ENCODE peak calls at places on chromosomes 4 and X, in five cellular contexts. X is H9, C is neuronal stem cell, Z is H1, W is IMR-90. O is an unnamed sample.

GRCh38 chr4:41538017-41538733 is at the start of gene LIMCH1:
- DNase-seq in Z (peak; percentile 50), C (no peak), W (no peak), X (peak; percentile 66), O (no peak)

GRCh38 chr4:123304151-123305021 is 92.2 kb upstream of the SPRY1 start:
- DNase-seq in X (peak; percentile 89), C (peak; percentile 89), W (no peak), Z (peak; percentile 63), O (no peak)

GRCh38 chr4:130035391-130035790 is 939.4 kb downstream of the C4orf33 start:
- DNase-seq in W (no peak), C (no peak), X (no peak), Z (no peak), O (no peak)

GRCh38 chrX:10833299-10834169 is 213.1 kb upstream of the MID1 start:
- DNase-seq in W (no peak), C (peak; percentile 18), Z (peak; percentile 51), X (peak; percentile 47), O (peak; percentile 1)

GRCh38 chrX:23403849-23404248 is 69.2 kb downstream of the PTCHD1 start:
- DNase-seq in X (no peak), W (no peak), C (no peak), Z (no peak), O (no peak)

GRCh38 chrX:16970977-16971376 is 24.5 kb downstream of the REPS2 start:
- DNase-seq in Z (no peak), W (peak; percentile 30), X (no peak), C (no peak), O (peak; percentile 10)

GRCh38 chrX:69133561-69134542 is 31.4 kb downstream of the PJA1 start:
- DNase-seq in C (peak; percentile 40), X (peak; percentile 81), Z (peak; percentile 49), W (peak; percentile 69), O (peak; percentile 83)

GRCh38 chrX:17405225-17405969 is 30.4 kb downstream of the NHS start:
- DNase-seq in W (peak; percentile 53), C (no peak), Z (no peak), X (no peak), O (no peak)

GRCh38 chr4:124177647-124178425 is 534.7 kb downstream of the ANKRD50 start:
- DNase-seq in W (peak; percentile 91), X (no peak), Z (no peak), C (no peak), O (peak; percentile 82)

GRCh38 chrX:11504234-11504633 is 161.5 kb downstream of the ARHGAP6 start:
- DNase-seq in Z (no peak), W (no peak), X (no peak), C (no peak), O (no peak)

GRCh38 chrX:113510586-113510985 is 670.0 kb upstream of the AMOT start:
- DNase-seq in C (no peak), X (no peak), W (no peak), Z (no peak), O (no peak)

GRCh38 chrX:136166221-136166855 is 19.0 kb downstream of the FHL1 start:
- DNase-seq in W (peak; percentile 55), C (no peak), Z (no peak), X (no peak), O (peak; percentile 64)

GRCh38 chr4:113094802-113095201 is 45.3 kb downstream of the ANK2 start:
- DNase-seq in Z (no peak), W (no peak), C (no peak), X (no peak), O (peak; percentile 18)

GRCh38 chr4:126682250-126682649 is 950.5 kb upstream of the INTU start:
- DNase-seq in Z (no peak), W (no peak), X (no peak), C (no peak), O (no peak)

GRCh38 chr4:101238706-101239105 is 108.6 kb downstream of the PPP3CA start:
- DNase-seq in W (peak; percentile 54), X (no peak), C (no peak), Z (no peak), O (peak; percentile 61)

GRCh38 chrX:149825424-149825823 is 43.7 kb downstream of the MAGEA9 start:
- DNase-seq in Z (peak; percentile 72), X (peak; percentile 68), W (no peak), C (no peak), O (peak; percentile 4)

GRCh38 chr4:126735294-126736132 is 897.2 kb upstream of the INTU start:
- DNase-seq in C (no peak), Z (no peak), W (no peak), X (no peak), O (no peak)

GRCh38 chr4:75498041-75498440 is 16.2 kb downstream of the RCHY1 start:
- DNase-seq in C (no peak), W (no peak), Z (no peak), X (no peak), O (no peak)

GRCh38 chrX:319579-320125 is 1.1 kb upstream of the GTPBP6 start:
- DNase-seq in Z (no peak), X (no peak), W (no peak), C (no peak), O (no peak)

GRCh38 chr4:76947369-76947768 is 2.2 kb upstream of the SEPTIN11 start:
- DNase-seq in X (no peak), C (no peak), W (no peak), Z (no peak), O (peak; percentile 61)

GRCh38 chr4:147057631-147057980 is 111.9 kb upstream of the TTC29 start:
- DNase-seq in W (peak; percentile 41), Z (no peak), C (no peak), X (no peak), O (peak; percentile 40)

GRCh38 chrX:16002185-16002584 is 121.2 kb upstream of the GRPR start:
- DNase-seq in C (no peak), Z (no peak), W (no peak), X (no peak), O (no peak)

DNA sequence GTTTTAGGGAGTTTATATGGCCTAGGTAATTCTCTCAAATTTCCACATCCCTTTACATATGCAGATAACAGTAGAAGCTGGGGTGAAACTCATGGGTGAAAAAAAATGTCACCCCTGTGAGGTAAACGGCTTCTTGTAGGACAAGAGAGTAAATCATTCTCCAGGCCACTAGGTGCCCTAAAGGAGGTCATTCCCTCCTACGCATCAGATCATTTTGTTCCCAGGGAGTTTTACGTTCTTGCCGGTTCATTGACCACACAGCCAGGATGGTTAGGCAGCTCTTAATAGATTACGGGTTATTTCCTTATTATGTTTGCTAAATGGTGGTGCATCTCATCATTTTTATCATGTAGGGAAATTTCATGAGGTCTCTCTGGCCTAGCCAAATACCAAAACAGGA is 225.8 kb upstream of the NOCT start:
- DNase-seq in X (no peak), C (no peak), W (no peak), Z (no peak), O (no peak)
- H4K91ac ChIP-seq in X (no peak overlapping the region), C (no peak overlapping the region), W (no peak overlapping the region), Z (no peak overlapping the region), O (no peak overlapping the region)

GRCh38 chr4:184489771-184490170 is 15.4 kb upstream of the IRF2 start:
- DNase-seq in W (no peak), X (no peak), Z (no peak), C (no peak), O (no peak)

GRCh38 chr4:184481544-184481943 is 7.2 kb upstream of the IRF2 start:
- DNase-seq in W (no peak), C (no peak), Z (no peak), X (no peak), O (no peak)

GRCh38 chr4:184485279-184485678 is 10.9 kb upstream of the IRF2 start:
- DNase-seq in C (no peak), X (no peak), W (no peak), Z (no peak), O (no peak)

GRCh38 chr4:184487503-184487902 is 13.2 kb upstream of the IRF2 start:
- DNase-seq in Z (no peak), X (no peak), C (no peak), W (no peak), O (no peak)
- H3K4me1 ChIP-seq in Z (no peaks in the 10 kb centered on the region), X (no peaks in the 10 kb centered on the region), C (no peaks in the 10 kb centered on the region), W (no peaks in the 10 kb centered on the region), O (no peaks in the 10 kb centered on the region)

DNA sequence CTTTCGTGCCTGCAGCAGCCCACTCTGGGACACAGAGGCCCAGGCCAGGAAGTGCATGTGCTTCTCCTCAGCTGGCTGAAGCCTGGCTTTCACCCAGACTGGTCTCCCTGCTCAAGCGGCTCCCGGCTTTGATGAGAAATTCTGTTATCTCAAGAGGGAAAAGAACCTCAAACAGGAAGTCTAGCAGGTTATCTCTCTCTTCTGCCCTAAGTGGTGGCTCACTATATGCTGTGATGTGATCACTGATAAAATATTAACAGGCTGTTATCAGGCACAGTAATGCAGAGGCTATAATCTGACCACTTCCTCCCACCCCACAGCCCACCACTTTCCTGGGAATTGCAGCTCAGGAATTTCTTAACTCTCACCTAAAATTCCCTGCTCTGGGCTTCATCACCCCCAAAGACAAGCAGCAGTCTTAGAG is 13.3 kb downstream of the CLDN2 start:
- DNase-seq in W (peak; percentile 52), C (no peak), Z (no peak), X (no peak), O (peak; percentile 14)
- H4K91ac ChIP-seq in W (no peak overlapping the region), C (no peak overlapping the region), Z (no peak overlapping the region), X (no peak overlapping the region), O (no peak overlapping the region)

DNA sequence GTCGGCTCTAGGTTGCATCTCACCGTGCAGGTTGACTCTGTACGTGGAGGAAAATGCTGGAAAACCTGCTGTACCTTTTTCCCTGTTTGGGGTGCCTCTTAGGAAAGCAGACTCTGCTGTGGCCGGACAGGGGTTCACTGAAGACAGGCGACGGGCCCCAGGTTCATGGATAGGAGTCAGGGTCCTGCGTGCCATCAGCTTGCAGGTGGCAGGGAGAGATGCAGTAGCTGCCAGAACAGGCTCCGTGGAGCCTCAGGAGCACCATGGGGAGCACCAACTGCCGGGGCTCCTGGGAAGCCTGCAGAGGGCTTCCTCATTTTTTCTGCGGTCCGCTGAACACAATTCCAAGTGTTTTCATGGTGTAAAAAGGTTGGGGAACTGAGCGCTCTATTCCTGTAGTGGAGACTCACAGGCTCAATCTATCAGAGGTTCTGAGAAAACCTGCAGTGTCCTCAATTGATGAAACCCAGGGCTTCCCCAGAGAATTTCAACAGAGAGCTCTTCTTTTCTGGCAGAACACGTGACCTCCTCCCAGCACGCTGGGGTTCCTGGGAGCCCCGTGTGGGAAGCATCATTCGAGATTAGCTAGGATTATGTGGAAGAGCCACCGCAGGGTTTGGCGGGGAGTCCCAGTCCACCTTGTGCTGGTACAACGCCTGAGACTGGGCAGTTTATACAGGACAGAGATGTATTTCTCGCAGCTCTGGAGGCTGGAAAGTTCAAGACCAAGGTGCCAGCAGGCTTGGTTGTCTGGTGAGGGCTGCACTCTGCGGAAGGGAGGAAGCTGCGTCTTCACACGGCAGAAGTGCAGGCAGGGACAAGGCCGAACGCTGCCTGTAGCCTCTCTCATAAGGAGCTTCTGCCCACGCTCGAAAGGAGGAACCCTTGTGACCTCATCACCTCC is 1.6 kb downstream of the HTRA3 start:
- DNase-seq in X (no peak), Z (no peak), W (no peak), C (no peak), O (peak; percentile 64)
- H3K4me1 ChIP-seq in X (no peaks in the 10 kb centered on the region), Z (no peaks in the 10 kb centered on the region), W (peaks cover 18% of the 10 kb centered on the region), C (peaks cover 10% of the 10 kb centered on the region), O (peaks cover 25% of the 10 kb centered on the region)

GRCh38 chr4:140523857-140524742 is at the start of gene ELMOD2:
- DNase-seq in C (peak; percentile 96), W (peak; percentile 95), Z (peak; percentile 96), X (peak; percentile 99), O (peak; percentile 98)
- H4K91ac ChIP-seq in C (no peak within 1 kb of the TSS), W (peak within 1 kb of the TSS; percentile 54), Z (no peak within 1 kb of the TSS), X (no peak within 1 kb of the TSS), O (peak within 1 kb of the TSS; percentile 95)

O was measured in mesenchymal stem cell.